ENCODE peak calls at places on chromosomes 4 and X, in ten cellular contexts. C is spleen, U is ovary, H is esophagus squamous epithelium, J is HepG2, B is stomach, L is body of pancreas, Z is esophagus muscularis mucosa, F is breast epithelium, A is uterus. V is an unnamed sample.

GRCh38 chr4:131002132-131002531 is 1906.2 kb downstream of the C4orf33 start:
- DNase-seq in C (no peak), U (no peak), H (no peak), J (no peak), B (no peak), L (no peak), Z (no peak), F (no peak), A (no peak), V (no peak)

GRCh38 chr4:124111922-124112321 is 600.6 kb downstream of the ANKRD50 start:
- DNase-seq in C (no peak), U (no peak), H (no peak), J (peak), B (no peak), L (no peak), Z (no peak), F (no peak), A (no peak), V (no peak)

GRCh38 chr4:146368209-146368608 is 153.5 kb downstream of the SLC10A7 start:
- DNase-seq in C (no peak), U (no peak), H (no peak), J (no peak), B (no peak), L (no peak), Z (no peak), F (no peak), A (no peak), V (no peak)

GRCh38 chrX:133741303-133741702 is 244.1 kb downstream of the GPC3 start:
- DNase-seq in C (no peak), U (no peak), H (no peak), J (no peak), B (no peak), L (no peak), Z (no peak), F (no peak), A (no peak), V (no peak)

GRCh38 chrX:21905976-21906375 is 34.5 kb upstream of the SMS start:
- DNase-seq in C (no peak), U (no peak), H (no peak), J (no peak), B (no peak), L (no peak), Z (no peak), F (no peak), A (no peak), V (no peak)

GRCh38 chr4:152690706-152691651 is 11.2 kb upstream of the TMEM154 start:
- DNase-seq in C (no peak), U (no peak), H (no peak), J (no peak), B (no peak), L (no peak), Z (no peak), F (no peak), A (no peak), V (no peak)

GRCh38 chr4:100372432-100372831 is 145.4 kb downstream of the EMCN start:
- DNase-seq in C (no peak), U (no peak), H (no peak), J (peak), B (no peak), L (no peak), Z (no peak), F (no peak), A (no peak), V (no peak)

GRCh38 chrX:7876957-7877356 is 34.0 kb downstream of the VCX start:
- DNase-seq in C (no peak), U (no peak), H (no peak), J (no peak), B (no peak), L (no peak), Z (no peak), F (no peak), A (no peak), V (no peak)

GRCh38 chr4:1530356-1530755 is 124.1 kb upstream of the NKX1-1 start:
- DNase-seq in C (peak), U (no peak), H (no peak), J (no peak), B (no peak), L (no peak), Z (no peak), F (no peak), A (no peak), V (no peak)

GRCh38 chr4:110622841-110623709 is at the start of gene PITX2:
- DNase-seq in C (peak), U (peak), H (peak), J (no peak), B (no peak), L (peak), Z (peak), F (no peak), A (peak), V (peak)

GRCh38 chrX:15882704-15883539 is 28.3 kb upstream of the AP1S2 start:
- DNase-seq in C (no peak), U (no peak), H (no peak), J (no peak), B (no peak), L (no peak), Z (no peak), F (no peak), A (no peak), V (no peak)

GRCh38 chr4:183286590-183287308 is 33.3 kb downstream of the CLDN22 start:
- DNase-seq in C (no peak), U (no peak), H (no peak), J (no peak), B (no peak), L (no peak), Z (no peak), F (no peak), A (no peak), V (no peak)

GRCh38 chrX:32195611-32196010 is 1015.7 kb downstream of the DMD start:
- DNase-seq in C (no peak), U (no peak), H (no peak), J (no peak), B (no peak), L (no peak), Z (no peak), F (no peak), A (no peak), V (no peak)

GRCh38 chrX:131747173-131747572 is 203.3 kb downstream of the OR13H1 start:
- DNase-seq in C (peak), U (peak), H (no peak), J (no peak), B (peak), L (peak), Z (no peak), F (no peak), A (peak), V (no peak)

GRCh38 chr4:123363729-123364128 is 32.9 kb upstream of the SPRY1 start:
- DNase-seq in C (no peak), U (no peak), H (no peak), J (no peak), B (no peak), L (no peak), Z (peak), F (no peak), A (no peak), V (no peak)

GRCh38 chr4:19025031-19025430 is 1003.5 kb upstream of the LCORL start:
- DNase-seq in C (no peak), U (no peak), H (no peak), J (no peak), B (no peak), L (no peak), Z (no peak), F (no peak), A (no peak), V (no peak)

GRCh38 chr4:45795165-45795564 is 328.7 kb downstream of the GABRG1 start:
- DNase-seq in C (no peak), U (peak), H (no peak), J (no peak), B (no peak), L (no peak), Z (no peak), F (no peak), A (no peak), V (peak)

GRCh38 chr4:136917312-136918110 is 614.8 kb downstream of the PCDH18 start:
- DNase-seq in C (no peak), U (no peak), H (no peak), J (no peak), B (no peak), L (no peak), Z (no peak), F (no peak), A (no peak), V (no peak)

GRCh38 chrX:40938418-40938817 is 146.8 kb upstream of the USP9X start:
- DNase-seq in C (no peak), U (no peak), H (no peak), J (no peak), B (no peak), L (no peak), Z (no peak), F (no peak), A (no peak), V (no peak)

GRCh38 chrX:46912673-46913491 is 661 bp downstream of the JADE3 start:
- DNase-seq in C (peak), U (peak), H (no peak), J (peak), B (peak), L (peak), Z (no peak), F (peak), A (peak), V (peak)

GRCh38 chr4:48439988-48440387 is 43.2 kb upstream of the SLC10A4 start:
- DNase-seq in C (no peak), U (no peak), H (no peak), J (no peak), B (peak), L (no peak), Z (no peak), F (no peak), A (no peak), V (peak)

GRCh38 chr4:45033676-45034410 is 307.5 kb upstream of the GNPDA2 start:
- DNase-seq in C (no peak), U (no peak), H (no peak), J (no peak), B (no peak), L (no peak), Z (no peak), F (no peak), A (no peak), V (no peak)

GRCh38 chrX:70386240-70386639 is 36.9 kb upstream of the GDPD2 start:
- DNase-seq in C (no peak), U (no peak), H (no peak), J (no peak), B (no peak), L (no peak), Z (no peak), F (no peak), A (no peak), V (no peak)

GRCh38 chr4:89755210-89755609 is 81.8 kb downstream of the SNCA start:
- DNase-seq in C (no peak), U (no peak), H (no peak), J (no peak), B (no peak), L (no peak), Z (no peak), F (no peak), A (no peak), V (no peak)

GRCh38 chr4:154578919-154579318 is 11.6 kb downstream of the FGA start:
- DNase-seq in C (no peak), U (no peak), H (no peak), J (no peak), B (no peak), L (no peak), Z (no peak), F (no peak), A (no peak), V (no peak)

GRCh38 chrX:13119386-13119785 is 75.0 kb upstream of the FAM9C start:
- DNase-seq in C (no peak), U (no peak), H (no peak), J (no peak), B (no peak), L (no peak), Z (no peak), F (no peak), A (no peak), V (no peak)

GRCh38 chr4:181550381-181550780 is 692.8 kb upstream of the TENM3 start:
- DNase-seq in C (no peak), U (no peak), H (no peak), J (no peak), B (no peak), L (no peak), Z (no peak), F (no peak), A (no peak), V (no peak)

GRCh38 chr4:128776794-128777216 is 32.7 kb upstream of the JADE1 start:
- DNase-seq in C (no peak), U (peak), H (no peak), J (no peak), B (peak), L (peak), Z (no peak), F (no peak), A (peak), V (peak)

GRCh38 chr4:164212134-164212533 is 541.8 kb upstream of the SMIM31 start:
- DNase-seq in C (no peak), U (no peak), H (no peak), J (no peak), B (no peak), L (no peak), Z (no peak), F (no peak), A (no peak), V (no peak)

GRCh38 chr4:96652158-96652557 is 812.3 kb downstream of the PDHA2 start:
- DNase-seq in C (no peak), U (no peak), H (no peak), J (no peak), B (no peak), L (no peak), Z (no peak), F (no peak), A (no peak), V (no peak)

GRCh38 chr4:101753702-101754101 is 36.8 kb upstream of the BANK1 start:
- DNase-seq in C (no peak), U (no peak), H (no peak), J (no peak), B (no peak), L (no peak), Z (no peak), F (no peak), A (no peak), V (no peak)

GRCh38 chrX:5236096-5236495 is 992.6 kb downstream of the NLGN4X start:
- DNase-seq in C (no peak), U (no peak), H (no peak), J (no peak), B (no peak), L (no peak), Z (no peak), F (no peak), A (no peak), V (no peak)

GRCh38 chr4:19844436-19844835 is 407.3 kb upstream of the SLIT2 start:
- DNase-seq in C (no peak), U (no peak), H (no peak), J (no peak), B (no peak), L (no peak), Z (no peak), F (no peak), A (no peak), V (peak)

GRCh38 chrX:124274438-124275166 is 57.9 kb upstream of the TEX13D start:
- DNase-seq in C (no peak), U (no peak), H (no peak), J (no peak), B (no peak), L (no peak), Z (no peak), F (no peak), A (no peak), V (no peak)

GRCh38 chr4:25727711-25728493 is 72.3 kb downstream of the SLC34A2 start:
- DNase-seq in C (no peak), U (no peak), H (no peak), J (no peak), B (no peak), L (no peak), Z (no peak), F (no peak), A (no peak), V (no peak)

GRCh38 chr4:174538123-174538875 is 16.0 kb upstream of the HPGD start:
- DNase-seq in C (no peak), U (no peak), H (no peak), J (peak), B (no peak), L (no peak), Z (no peak), F (no peak), A (no peak), V (no peak)

GRCh38 chr4:182916483-182917181 is 554 bp downstream of the DCTD start:
- DNase-seq in C (peak), U (peak), H (peak), J (no peak), B (peak), L (peak), Z (no peak), F (peak), A (peak), V (peak)

GRCh38 chr4:71857713-71858451 is 74.0 kb upstream of the GC start:
- DNase-seq in C (no peak), U (no peak), H (no peak), J (no peak), B (peak), L (no peak), Z (no peak), F (no peak), A (no peak), V (peak)

GRCh38 chrX:44245730-44246129 is 97.7 kb downstream of the EFHC2 start:
- DNase-seq in C (no peak), U (no peak), H (no peak), J (no peak), B (no peak), L (no peak), Z (no peak), F (no peak), A (no peak), V (no peak)

GRCh38 chr4:139301143-139301820 is at the start of gene NAA15:
- DNase-seq in C (peak), U (peak), H (peak), J (peak), B (peak), L (peak), Z (peak), F (peak), A (peak), V (peak)
- TF ChIP-seq POLR2A in C (peak), U (peak), H (peak), J (peak), B (no peak), L (peak), Z (peak), F (peak), A (peak), V (peak)

DNA sequence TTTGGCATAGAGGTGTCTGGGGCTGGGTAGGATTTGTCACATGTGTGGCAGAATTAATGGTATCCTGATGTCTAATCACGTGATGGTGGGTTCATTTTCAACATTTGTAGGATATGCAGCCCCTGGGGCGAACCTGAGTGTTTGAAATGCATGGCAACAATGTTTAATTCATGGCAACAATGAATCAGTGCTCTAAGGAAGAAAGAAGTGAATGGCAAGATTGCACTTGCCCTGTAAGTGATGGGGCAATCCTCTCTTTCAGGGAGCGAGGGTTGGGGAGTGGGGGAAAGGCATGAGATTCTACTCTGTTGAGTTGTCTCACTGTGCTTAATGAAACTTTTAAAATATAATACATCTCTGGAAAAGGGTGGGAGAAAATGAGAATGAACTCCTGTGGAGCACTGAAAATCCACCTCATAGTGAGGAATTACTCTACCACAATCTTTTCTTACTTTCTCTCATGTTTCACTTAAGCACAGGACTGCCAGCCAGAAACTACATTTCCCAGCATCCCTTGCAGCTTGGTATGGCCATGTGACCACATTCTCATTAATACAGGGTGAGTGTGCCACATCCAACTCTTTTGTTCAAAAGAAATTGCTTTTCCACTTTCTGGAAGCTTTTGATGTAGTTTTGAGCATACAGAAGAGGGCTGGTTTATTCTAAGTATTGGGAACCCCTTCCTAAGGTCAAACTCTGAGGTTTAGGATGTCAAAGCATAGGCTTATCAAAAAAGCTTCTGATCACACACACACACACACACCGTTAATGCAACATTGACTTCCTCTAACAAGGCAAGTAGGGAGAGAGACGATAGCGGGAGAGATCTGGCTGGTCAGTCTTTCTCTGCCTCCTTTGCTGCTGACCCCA is 64.0 kb upstream of the PGM2 start:
- DNase-seq in C (no peak), U (no peak), H (no peak), J (peak), B (peak), L (no peak), Z (no peak), F (no peak), A (peak), V (no peak)
- H3K27ac ChIP-seq in C (peak), U (no peak), H (no peak), J (no peak), B (no peak), L (no peak), Z (no peak), F (no peak), A (no peak), V (no peak)

GRCh38 chr4:119029847-119030535 is 105.6 kb upstream of the MYOZ2 start:
- DNase-seq in C (no peak), U (no peak), H (no peak), J (no peak), B (no peak), L (no peak), Z (no peak), F (no peak), A (no peak), V (no peak)
- H3K4me3 ChIP-seq in C (no peak), U (peak), H (peak), J (no peak), B (peak), L (no peak), Z (peak), F (peak), A (peak), V (no peak)

GRCh38 chrX:155216179-155216939 is at the start of gene VBP1:
- DNase-seq in C (peak), U (peak), H (peak), J (peak), B (peak), L (peak), Z (peak), F (peak), A (peak), V (peak)
- TF ChIP-seq POLR2A in C (no peak), U (peak), H (no peak), J (peak), B (no peak), L (no peak), Z (no peak), F (no peak), A (peak), V (peak)

DNA sequence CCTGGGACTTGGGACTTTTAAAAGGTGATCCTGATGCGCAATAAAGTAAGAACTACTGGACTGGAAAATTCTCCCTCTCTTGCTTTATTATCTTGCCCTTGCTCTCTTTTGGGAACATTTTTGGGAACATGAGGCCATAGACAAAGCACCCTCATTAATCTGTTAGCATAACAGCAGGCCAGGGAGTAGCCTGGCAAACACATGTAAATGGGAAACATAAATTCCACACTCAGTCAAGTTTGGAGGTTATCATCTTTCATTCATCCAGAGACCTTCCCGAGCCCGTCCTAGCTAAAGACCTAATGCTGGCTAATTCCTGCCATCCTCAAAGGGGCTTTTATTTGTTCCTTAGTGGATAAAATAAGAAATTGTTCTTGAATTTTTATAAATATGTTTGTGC is 162.8 kb upstream of the ARX start:
- DNase-seq in C (no peak), U (no peak), H (no peak), J (no peak), B (no peak), L (no peak), Z (no peak), F (no peak), A (no peak), V (no peak)
- H3K27ac ChIP-seq in C (no peak), U (no peak), H (no peak), J (no peak), B (no peak), L (no peak), Z (no peak), F (no peak), A (no peak), V (no peak)

GRCh38 chrX:28586891-28587635 is at the start of gene IL1RAPL1:
- DNase-seq in C (no peak), U (no peak), H (no peak), J (no peak), B (no peak), L (no peak), Z (no peak), F (no peak), A (no peak), V (no peak)
- H3K4me3 ChIP-seq in C (no peak), U (peak), H (peak), J (no peak), B (peak), L (no peak), Z (peak), F (peak), A (peak), V (no peak)

V was measured in thyroid gland.